ENCODE peak calls at places on chromosomes 13 and 19, in ten cellular contexts. P is tibial nerve; U is Calu3; K is CD4-positive, alpha-beta T cell; Q is esophagus squamous epithelium; W is cardiac muscle cell; E is kidney epithelial cell; F is endothelial cell; L is bronchial epithelial cell; C is SK-N-SH. O is an unnamed sample.

GRCh38 chr13:44237276-44237767 is 136.3 kb upstream of the SERP2 start:
- DNase-seq in C (peak; percentile 24), L (peak; percentile 96), K (no peak), W (peak; percentile 40), Q (no peak), P (peak; percentile 62), E (peak; percentile 63), F (peak; percentile 13), U (no peak), O (no peak)

GRCh38 chr19:12783226-12783848 is 7.9 kb upstream of the JUNB start:
- DNase-seq in F (no peak), L (no peak), K (no peak), C (no peak), Q (no peak), W (no peak), E (no peak), P (no peak), U (peak; percentile 14), O (peak; percentile 86)

GRCh38 chr13:33904431-33904830 is 86.5 kb downstream of the RFC3 start:
- DNase-seq in P (no peak), K (no peak), E (no peak), L (no peak), F (no peak), W (no peak), Q (no peak), U (no peak), C (no peak), O (no peak)

GRCh38 chr13:46369506-46370268 is 17.4 kb downstream of the RUBCNL start:
- DNase-seq in P (no peak), F (no peak), E (peak; percentile 58), U (no peak), W (no peak), C (no peak), K (no peak), Q (no peak), L (peak; percentile 39), O (no peak)

GRCh38 chr13:112905990-112906641 is 62.9 kb upstream of the MCF2L start:
- DNase-seq in K (no peak), L (peak; percentile 72), E (no peak), U (no peak), P (no peak), Q (no peak), C (no peak), F (no peak), W (no peak), O (no peak)

GRCh38 chr19:49057636-49058234 is at the start of gene CGB7:
- DNase-seq in K (no peak), C (peak; percentile 87), U (peak; percentile 87), P (peak; percentile 29), W (peak; percentile 77), Q (no peak), L (peak; percentile 60), F (peak; percentile 63), E (peak; percentile 25), O (no peak)

GRCh38 chr19:35162471-35163326 is 8.2 kb downstream of the FXYD5 start:
- DNase-seq in W (no peak), K (no peak), U (peak; percentile 88), Q (no peak), E (no peak), F (no peak), C (no peak), P (no peak), L (peak; percentile 83), O (no peak)

GRCh38 chr19:53328967-53329366 is 4.6 kb upstream of the ZNF845 start:
- DNase-seq in U (no peak), W (no peak), C (peak; percentile 38), E (no peak), Q (no peak), K (no peak), L (no peak), F (no peak), P (no peak), O (no peak)

GRCh38 chr13:66562054-66562453 is 668.1 kb downstream of the PCDH9 start:
- DNase-seq in P (no peak), E (no peak), U (no peak), K (no peak), C (no peak), L (no peak), F (no peak), W (no peak), Q (no peak), O (no peak)

DNA sequence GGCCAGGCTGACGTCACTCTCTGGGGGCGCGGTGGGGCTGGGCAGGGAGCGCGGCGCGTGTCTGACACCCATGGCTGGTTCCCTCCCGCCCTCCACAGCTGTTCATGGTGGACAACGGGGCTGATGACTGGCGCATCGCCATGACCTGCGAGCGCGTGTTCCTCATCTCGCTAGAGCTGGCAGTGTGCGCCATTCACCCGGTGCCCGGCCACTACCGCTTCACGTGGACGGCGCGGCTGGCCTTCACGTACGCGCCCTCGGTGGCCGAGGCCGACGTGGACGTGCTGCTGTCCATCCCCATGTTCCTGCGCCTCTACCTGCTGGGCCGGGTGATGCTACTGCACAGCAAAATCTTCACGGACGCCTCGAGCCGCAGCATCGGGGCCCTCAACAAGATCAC is 14.7 kb downstream of the KCNN1 start:
- DNase-seq in E (no peak), K (no peak), Q (no peak), P (no peak), F (no peak), L (no peak), C (no peak), W (no peak), U (no peak), O (no peak)
- TF ChIP-seq CTCF in E (no peak), K (no peak), Q (no peak), P (no peak), F (no peak), L (no peak), C (no peak), W (no peak), U (no peak), O (no peak)

GRCh38 chr13:99086149-99086868 is 108.4 kb upstream of the DOCK9 start:
- DNase-seq in K (peak; percentile 58), U (peak; percentile 24), P (no peak), E (no peak), Q (no peak), L (peak; percentile 46), C (peak; percentile 86), F (peak; percentile 53), W (peak; percentile 77), O (peak; percentile 70)

GRCh38 chr13:99085846-99086148 is 107.9 kb upstream of the DOCK9 start:
- DNase-seq in E (no peak), U (no peak), P (no peak), Q (no peak), C (no peak), L (no peak), F (no peak), W (no peak), K (no peak), O (no peak)

GRCh38 chr13:99087954-99088491 is 110.2 kb upstream of the DOCK9 start:
- DNase-seq in W (peak; percentile 62), E (no peak), K (no peak), F (no peak), L (peak; percentile 56), Q (no peak), C (peak; percentile 53), U (no peak), P (no peak), O (peak; percentile 38)

GRCh38 chr13:99086869-99087129 is 108.9 kb upstream of the DOCK9 start:
- DNase-seq in F (peak; percentile 60), C (no peak), K (peak; percentile 19), P (no peak), Q (no peak), W (no peak), L (no peak), E (no peak), U (no peak), O (peak; percentile 51)

GRCh38 chr13:99087130-99087953 is 109.5 kb upstream of the DOCK9 start:
- DNase-seq in C (peak; percentile 98), Q (peak; percentile 21), U (peak; percentile 76), E (peak; percentile 51), W (peak; percentile 94), L (peak; percentile 82), K (peak; percentile 89), F (peak; percentile 88), P (peak; percentile 80), O (peak; percentile 93)
- TF ChIP-seq CTCF in C (no peak), Q (peak; percentile 51), U (no peak), E (peak; percentile 25), W (peak; percentile 33), L (peak; percentile 37), K (peak; percentile 30), F (no peak), P (peak; percentile 60), O (peak; percentile 37)

GRCh38 chr19:4246767-4247593 is at the start of gene YJU2:
- DNase-seq in L (peak; percentile 96), W (peak; percentile 100), P (peak; percentile 99), F (peak; percentile 97), Q (peak; percentile 96), U (peak; percentile 97), C (peak; percentile 98), K (peak; percentile 97), E (peak; percentile 95), O (peak; percentile 100)
- TF ChIP-seq CTCF in L (peak; percentile 49), W (peak; percentile 61), P (peak; percentile 71), F (no peak), Q (peak; percentile 52), U (no peak), C (peak; percentile 63), K (peak; percentile 58), E (peak; percentile 56), O (peak; percentile 69)

DNA sequence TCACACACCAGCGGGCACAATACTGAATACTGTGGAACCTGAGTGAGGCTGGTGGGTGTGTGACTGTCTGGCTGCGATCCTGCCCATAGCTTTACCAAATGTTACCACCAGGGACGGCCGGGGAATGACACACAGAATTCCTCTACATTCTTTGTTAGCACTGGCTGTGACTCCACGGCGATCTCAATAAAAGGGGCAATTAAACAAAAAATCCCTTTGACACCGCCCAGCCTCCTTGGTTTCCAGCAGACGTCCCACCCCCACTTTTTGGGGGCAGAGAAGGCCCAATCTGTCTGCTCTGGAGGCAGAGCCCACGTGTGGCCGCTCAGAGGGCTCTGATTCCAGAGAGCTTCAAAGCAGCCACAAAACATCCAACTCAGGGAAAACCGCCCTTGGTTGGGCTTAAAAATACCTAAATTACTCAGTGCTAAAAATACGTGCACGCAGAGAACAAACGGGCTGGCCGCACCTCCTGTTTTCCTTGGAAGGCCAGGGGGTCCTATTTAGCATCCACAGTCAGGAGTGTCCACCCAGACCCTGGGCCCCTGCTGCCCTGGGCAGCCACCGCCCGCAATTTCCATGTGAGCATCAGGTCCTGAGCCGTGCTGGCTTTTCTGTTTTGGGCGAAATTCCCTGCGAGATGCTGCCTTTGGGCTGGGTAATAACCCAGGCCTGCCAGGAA is 47.8 kb downstream of the GADD45B start:
- DNase-seq in Q (no peak), C (no peak), W (no peak), L (no peak), K (no peak), F (no peak), U (no peak), E (no peak), P (no peak), O (no peak)
- TF ChIP-seq CTCF in Q (peak; percentile 16), C (peak; percentile 38), W (peak; percentile 39), L (no peak), K (no peak), F (no peak), U (no peak), E (peak; percentile 38), P (no peak), O (no peak)

DNA sequence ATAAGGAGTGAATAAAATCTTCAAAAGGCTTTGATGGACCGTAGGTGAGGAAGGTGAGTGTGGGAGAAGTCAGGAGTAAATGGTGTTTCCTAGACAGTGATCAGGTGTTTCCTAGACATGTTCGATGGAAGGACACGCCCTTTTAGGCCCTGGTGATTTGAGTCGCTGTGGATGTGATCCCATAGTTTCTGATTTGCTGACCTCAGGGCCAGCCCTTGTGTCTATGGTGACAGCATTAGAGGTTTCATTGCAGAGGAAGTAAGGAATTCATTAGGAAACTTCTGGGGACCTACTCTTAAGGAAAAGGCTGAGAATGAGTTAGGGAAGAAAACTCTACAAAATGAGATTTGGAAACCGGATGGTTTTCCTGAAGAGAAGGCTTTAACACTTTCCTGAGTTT is 31.5 kb upstream of the RNF113B start:
- DNase-seq in E (no peak), K (no peak), W (no peak), C (no peak), F (no peak), P (no peak), Q (no peak), L (no peak), U (no peak), O (no peak)
- TF ChIP-seq CTCF in E (no peak), K (no peak), W (no peak), C (no peak), F (no peak), P (no peak), Q (no peak), L (no peak), U (no peak), O (no peak)